ENCODE peak calls at places on chromosomes 12 and 14, in seven cellular contexts. D, O, Z, Q, N, K and H are unnamed samples.

GRCh38 chr12:111788178-111788654 is 21.5 kb downstream of the ALDH2 start:
- DNase-seq in D (peak; percentile 84), O (peak; percentile 59), Z (no peak), Q (peak; percentile 44), N (no peak), K (no peak), H (no peak)

GRCh38 chr14:101315802-101316296 is 245.4 kb upstream of the DIO3 start:
- DNase-seq in D (no peak), O (no peak), Z (no peak), Q (no peak), N (peak; percentile 27), K (no peak), H (no peak)

GRCh38 chr14:53894456-53894855 is 62.2 kb downstream of the BMP4 start:
- DNase-seq in D (peak; percentile 66), O (peak; percentile 23), Z (no peak), Q (no peak), N (no peak), K (no peak), H (peak; percentile 71)

GRCh38 chr12:51895378-51896135 is 7.7 kb downstream of the ANKRD33 start:
- DNase-seq in D (no peak), O (no peak), Z (no peak), Q (no peak), N (no peak), K (no peak), H (no peak)

GRCh38 chr14:57008534-57008933 is 198.3 kb upstream of the OTX2 start:
- DNase-seq in D (no peak), O (no peak), Z (no peak), Q (no peak), N (no peak), K (no peak), H (no peak)

GRCh38 chr14:23365353-23366162 is 586 bp upstream of the EFS start:
- DNase-seq in D (no peak), O (no peak), Z (no peak), Q (no peak), N (peak; percentile 82), K (no peak), H (no peak)

GRCh38 chr14:28398501-28398900 is 368.1 kb upstream of the FOXG1 start:
- DNase-seq in D (peak; percentile 56), O (no peak), Z (no peak), Q (no peak), N (no peak), K (no peak), H (no peak)

GRCh38 chr12:66066071-66066928 is 64.2 kb downstream of the LLPH start:
- DNase-seq in D (peak; percentile 48), O (no peak), Z (no peak), Q (no peak), N (no peak), K (peak; percentile 56), H (no peak)

GRCh38 chr12:58541300-58541690 is 379.0 kb downstream of the LRIG3 start:
- DNase-seq in D (peak; percentile 26), O (no peak), Z (no peak), Q (no peak), N (no peak), K (no peak), H (no peak)

GRCh38 chr12:19201653-19202052 is 72.1 kb downstream of the PLEKHA5 start:
- DNase-seq in D (peak; percentile 36), O (no peak), Z (no peak), Q (no peak), N (no peak), K (no peak), H (peak; percentile 32)

GRCh38 chr12:53070901-53071492 is 8.2 kb downstream of the SPRYD3 start:
- DNase-seq in D (no peak), O (no peak), Z (no peak), Q (no peak), N (no peak), K (no peak), H (no peak)

GRCh38 chr12:75482636-75483035 is 2.1 kb downstream of the GLIPR1 start:
- DNase-seq in D (no peak), O (no peak), Z (no peak), Q (no peak), N (no peak), K (no peak), H (no peak)

GRCh38 chr12:70355972-70356371 is 10.1 kb upstream of the KCNMB4 start:
- DNase-seq in D (no peak), O (no peak), Z (no peak), Q (no peak), N (no peak), K (no peak), H (no peak)
- TF ChIP-seq CTCF in D (no peak), O (no peak), Z (no peak), Q (no peak), N (no peak), K (no peak), H (no peak)

GRCh38 chr12:131616316-131617098 is 94.4 kb upstream of the SFSWAP start:
- DNase-seq in D (no peak), O (no peak), Z (no peak), Q (no peak), N (no peak), K (no peak), H (no peak)
- TF ChIP-seq CTCF in D (no peak), O (no peak), Z (no peak), Q (no peak), N (no peak), K (no peak), H (no peak)

GRCh38 chr14:40870252-40870651 is 736.4 kb upstream of the LRFN5 start:
- DNase-seq in D (no peak), O (no peak), Z (no peak), Q (no peak), N (no peak), K (no peak), H (no peak)
- TF ChIP-seq CTCF in D (no peak), O (no peak), Z (no peak), Q (no peak), N (no peak), K (no peak), H (no peak)

GRCh38 chr12:115632323-115632722 is 645.2 kb downstream of the MED13L start:
- DNase-seq in D (peak; percentile 14), O (no peak), Z (no peak), Q (no peak), N (no peak), K (no peak), H (no peak)
- TF ChIP-seq CTCF in D (peak; percentile 20), O (no peak), Z (peak; percentile 30), Q (peak; percentile 36), N (peak; percentile 35), K (peak; percentile 7), H (peak; percentile 64)

DNA sequence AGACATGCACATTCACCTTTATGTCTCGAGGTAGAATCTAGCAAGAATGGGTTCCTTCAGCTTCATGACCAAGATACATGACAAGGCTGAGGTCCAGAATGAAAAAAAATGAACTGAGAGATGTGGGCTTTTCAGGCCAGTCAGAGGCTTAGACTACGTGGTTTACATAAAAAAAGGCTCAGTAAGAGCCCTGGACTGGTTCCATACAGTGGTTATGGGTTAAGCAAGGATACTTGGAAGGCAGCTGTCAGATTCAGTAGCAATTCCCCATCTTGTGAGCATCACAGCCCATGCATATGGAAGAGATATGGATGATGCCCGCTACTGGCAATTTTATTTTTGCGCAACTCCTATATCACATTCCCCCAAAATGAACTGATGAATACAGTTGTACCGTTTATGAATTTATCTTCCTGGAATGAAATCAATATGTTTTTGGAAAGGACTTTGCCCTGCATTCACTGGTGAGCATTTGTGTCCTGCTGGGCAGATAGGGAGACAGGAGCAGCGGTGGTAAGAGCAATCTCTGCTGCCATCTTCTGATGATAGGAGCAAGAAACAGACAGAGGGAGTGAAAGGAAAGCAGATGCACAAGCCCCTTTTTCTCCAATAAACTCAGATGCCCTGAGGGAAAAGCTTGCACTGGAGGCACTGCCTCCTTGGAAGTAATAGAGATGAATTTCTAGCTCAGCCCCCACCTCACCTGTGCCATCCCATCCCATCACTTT is 280.4 kb downstream of the GALC start:
- DNase-seq in D (no peak), O (no peak), Z (no peak), Q (no peak), N (no peak), K (no peak), H (no peak)
- TF ChIP-seq CTCF in D (no peak), O (no peak), Z (no peak), Q (no peak), N (peak; percentile 27), K (peak; percentile 14), H (no peak)

DNA sequence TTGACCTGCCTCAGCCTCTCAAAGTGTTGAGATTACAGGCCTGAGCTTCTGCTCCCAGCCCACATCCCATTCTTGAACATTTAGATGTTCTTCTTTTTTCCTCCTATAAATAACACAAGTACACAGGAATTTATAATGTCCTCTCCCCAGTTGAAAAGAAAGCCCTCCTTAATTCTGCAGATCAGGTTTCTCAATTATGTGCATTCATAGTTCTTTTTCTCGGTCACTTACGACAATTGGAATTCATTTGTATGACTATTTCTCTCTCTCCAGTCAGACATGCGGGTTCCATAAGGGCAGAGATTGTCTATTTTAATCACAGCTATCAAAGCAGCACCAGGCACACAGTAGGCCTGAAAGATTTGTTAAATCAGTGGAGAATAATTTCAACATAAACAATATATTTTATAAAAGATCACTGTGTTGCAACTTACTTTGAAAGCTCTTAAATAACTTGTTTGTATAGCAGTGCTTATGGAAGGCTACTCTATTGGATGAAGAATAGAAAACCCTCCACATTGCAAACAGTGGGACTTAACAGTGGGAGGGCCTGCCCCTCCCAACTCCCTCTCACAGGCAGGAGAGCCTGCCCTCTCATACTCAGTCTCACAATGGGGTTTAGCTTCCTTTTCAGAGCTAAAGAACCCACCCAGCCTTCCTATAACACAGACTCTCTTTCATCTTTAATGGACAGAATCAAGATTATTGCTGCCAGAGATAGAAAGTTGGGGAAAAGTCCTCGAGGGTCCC is 84.1 kb upstream of the TRAF3 start:
- DNase-seq in D (no peak), O (no peak), Z (no peak), Q (no peak), N (no peak), K (no peak), H (no peak)
- TF ChIP-seq CTCF in D (no peak), O (no peak), Z (no peak), Q (no peak), N (no peak), K (no peak), H (no peak)

GRCh38 chr14:44657688-44658388 is 150.8 kb upstream of the FSCB start:
- DNase-seq in D (peak; percentile 66), O (no peak), Z (no peak), Q (no peak), N (no peak), K (peak; percentile 5), H (no peak)
- TF ChIP-seq CTCF in D (peak; percentile 27), O (peak; percentile 32), Z (no peak), Q (no peak), N (peak; percentile 40), K (peak; percentile 46), H (no peak)

GRCh38 chr12:72349491-72349890 is 77.3 kb downstream of the TRHDE start:
- DNase-seq in D (no peak), O (no peak), Z (no peak), Q (no peak), N (no peak), K (no peak), H (no peak)

GRCh38 chr12:72346331-72346944 is 74.3 kb downstream of the TRHDE start:
- DNase-seq in D (peak; percentile 56), O (peak; percentile 58), Z (no peak), Q (peak; percentile 19), N (peak; percentile 83), K (peak; percentile 50), H (peak; percentile 75)
- TF ChIP-seq CTCF in D (peak; percentile 34), O (peak; percentile 63), Z (peak; percentile 55), Q (no peak), N (peak; percentile 60), K (peak; percentile 65), H (peak; percentile 90)